ENCODE peak calls at places on chromosome 17, in nine cellular contexts. One of them, this sample, is unnamed.

GRCh38 chr17:17824119-17824779 is 12.5 kb downstream of the SREBF1 start:
- DNase-seq in CD8-positive, alpha-beta T cell: no peak
- DNase-seq in GM23338: no peak
- DNase-seq in transverse colon: no peak
- DNase-seq in prostate gland: no peak
- DNase-seq in left ventricle myocardium inferior: no peak
- DNase-seq in fibroblast of lung: no peak
- DNase-seq in A549: peak; percentile 48
- DNase-seq in esophagus muscularis mucosa: no peak
- DNase-seq in this sample: no peak

GRCh38 chr17:58991718-58992331 is 114.9 kb downstream of the TRIM37 start:
- DNase-seq in transverse colon: peak; percentile 22
- DNase-seq in CD8-positive, alpha-beta T cell: no peak
- DNase-seq in prostate gland: no peak
- DNase-seq in left ventricle myocardium inferior: no peak
- DNase-seq in GM23338: no peak
- DNase-seq in fibroblast of lung: peak; percentile 87
- DNase-seq in esophagus muscularis mucosa: no peak
- DNase-seq in A549: peak; percentile 37
- DNase-seq in this sample: no peak

GRCh38 chr17:55588446-55588845 is 77.2 kb upstream of the SMIM36 start:
- DNase-seq in left ventricle myocardium inferior: no peak
- DNase-seq in esophagus muscularis mucosa: no peak
- DNase-seq in prostate gland: no peak
- DNase-seq in GM23338: no peak
- DNase-seq in CD8-positive, alpha-beta T cell: no peak
- DNase-seq in transverse colon: no peak
- DNase-seq in A549: no peak
- DNase-seq in fibroblast of lung: peak; percentile 47
- DNase-seq in this sample: no peak

GRCh38 chr17:3475155-3475808 is 515 bp upstream of the ASPA start:
- DNase-seq in GM23338: no peak
- DNase-seq in CD8-positive, alpha-beta T cell: no peak
- DNase-seq in left ventricle myocardium inferior: no peak
- DNase-seq in transverse colon: no peak
- DNase-seq in A549: no peak
- DNase-seq in fibroblast of lung: no peak
- DNase-seq in esophagus muscularis mucosa: no peak
- DNase-seq in prostate gland: no peak
- DNase-seq in this sample: no peak

GRCh38 chr17:12605222-12605621 is 60.5 kb upstream of the MYOCD start:
- DNase-seq in CD8-positive, alpha-beta T cell: no peak
- DNase-seq in transverse colon: no peak
- DNase-seq in A549: no peak
- DNase-seq in fibroblast of lung: peak; percentile 73
- DNase-seq in left ventricle myocardium inferior: no peak
- DNase-seq in esophagus muscularis mucosa: no peak
- DNase-seq in GM23338: no peak
- DNase-seq in prostate gland: no peak
- DNase-seq in this sample: no peak

GRCh38 chr17:1561420-1562177 is 993 bp downstream of the PITPNA start:
- DNase-seq in CD8-positive, alpha-beta T cell: peak; percentile 33
- DNase-seq in left ventricle myocardium inferior: no peak
- DNase-seq in transverse colon: no peak
- DNase-seq in A549: no peak
- DNase-seq in esophagus muscularis mucosa: no peak
- DNase-seq in GM23338: peak; percentile 60
- DNase-seq in fibroblast of lung: peak; percentile 20
- DNase-seq in prostate gland: no peak
- DNase-seq in this sample: peak; percentile 61

GRCh38 chr17:65366102-65366844 is 195.2 kb downstream of the AXIN2 start:
- DNase-seq in fibroblast of lung: peak; percentile 16
- DNase-seq in esophagus muscularis mucosa: peak; percentile 64
- DNase-seq in GM23338: no peak
- DNase-seq in CD8-positive, alpha-beta T cell: no peak
- DNase-seq in left ventricle myocardium inferior: no peak
- DNase-seq in A549: no peak
- DNase-seq in prostate gland: no peak
- DNase-seq in transverse colon: no peak
- DNase-seq in this sample: no peak

GRCh38 chr17:17587614-17588336 is 3.7 kb downstream of the PEMT start:
- DNase-seq in left ventricle myocardium inferior: no peak
- DNase-seq in transverse colon: no peak
- DNase-seq in CD8-positive, alpha-beta T cell: no peak
- DNase-seq in prostate gland: no peak
- DNase-seq in A549: no peak
- DNase-seq in esophagus muscularis mucosa: no peak
- DNase-seq in GM23338: no peak
- DNase-seq in fibroblast of lung: no peak
- DNase-seq in this sample: no peak

GRCh38 chr17:19569785-19570496 is 36.3 kb downstream of the SLC47A1 start:
- DNase-seq in A549: no peak
- DNase-seq in CD8-positive, alpha-beta T cell: no peak
- DNase-seq in esophagus muscularis mucosa: no peak
- DNase-seq in left ventricle myocardium inferior: no peak
- DNase-seq in fibroblast of lung: no peak
- DNase-seq in prostate gland: no peak
- DNase-seq in transverse colon: peak; percentile 52
- DNase-seq in GM23338: no peak
- DNase-seq in this sample: no peak

GRCh38 chr17:27764589-27764988 is 35.7 kb downstream of the NOS2 start:
- DNase-seq in left ventricle myocardium inferior: no peak
- DNase-seq in CD8-positive, alpha-beta T cell: no peak
- DNase-seq in GM23338: no peak
- DNase-seq in A549: no peak
- DNase-seq in prostate gland: no peak
- DNase-seq in transverse colon: no peak
- DNase-seq in fibroblast of lung: no peak
- DNase-seq in esophagus muscularis mucosa: no peak
- DNase-seq in this sample: no peak

GRCh38 chr17:4090898-4091297 is 51.9 kb downstream of the ZZEF1 start:
- DNase-seq in GM23338: no peak
- DNase-seq in esophagus muscularis mucosa: no peak
- DNase-seq in transverse colon: no peak
- DNase-seq in prostate gland: no peak
- DNase-seq in fibroblast of lung: peak; percentile 17
- DNase-seq in A549: no peak
- DNase-seq in CD8-positive, alpha-beta T cell: no peak
- DNase-seq in left ventricle myocardium inferior: no peak
- DNase-seq in this sample: no peak

GRCh38 chr17:1617620-1618174 is 10.9 kb downstream of the SLC43A2 start:
- DNase-seq in fibroblast of lung: peak; percentile 89
- DNase-seq in A549: peak; percentile 88
- DNase-seq in esophagus muscularis mucosa: no peak
- DNase-seq in transverse colon: peak; percentile 82
- DNase-seq in GM23338: no peak
- DNase-seq in left ventricle myocardium inferior: no peak
- DNase-seq in CD8-positive, alpha-beta T cell: no peak
- DNase-seq in prostate gland: no peak
- DNase-seq in this sample: no peak

GRCh38 chr17:70776446-70776845 is 607.1 kb downstream of the KCNJ2 start:
- DNase-seq in transverse colon: no peak
- DNase-seq in prostate gland: no peak
- DNase-seq in CD8-positive, alpha-beta T cell: no peak
- DNase-seq in fibroblast of lung: no peak
- DNase-seq in A549: no peak
- DNase-seq in GM23338: no peak
- DNase-seq in left ventricle myocardium inferior: no peak
- DNase-seq in esophagus muscularis mucosa: no peak
- DNase-seq in this sample: no peak
- TF ChIP-seq CTCF in transverse colon: no peak
- TF ChIP-seq CTCF in prostate gland: no peak
- TF ChIP-seq CTCF in CD8-positive, alpha-beta T cell: no peak
- TF ChIP-seq CTCF in fibroblast of lung: no peak
- TF ChIP-seq CTCF in A549: no peak
- TF ChIP-seq CTCF in GM23338: no peak
- TF ChIP-seq CTCF in left ventricle myocardium inferior: no peak
- TF ChIP-seq CTCF in esophagus muscularis mucosa: no peak
- TF ChIP-seq CTCF in this sample: no peak

DNA sequence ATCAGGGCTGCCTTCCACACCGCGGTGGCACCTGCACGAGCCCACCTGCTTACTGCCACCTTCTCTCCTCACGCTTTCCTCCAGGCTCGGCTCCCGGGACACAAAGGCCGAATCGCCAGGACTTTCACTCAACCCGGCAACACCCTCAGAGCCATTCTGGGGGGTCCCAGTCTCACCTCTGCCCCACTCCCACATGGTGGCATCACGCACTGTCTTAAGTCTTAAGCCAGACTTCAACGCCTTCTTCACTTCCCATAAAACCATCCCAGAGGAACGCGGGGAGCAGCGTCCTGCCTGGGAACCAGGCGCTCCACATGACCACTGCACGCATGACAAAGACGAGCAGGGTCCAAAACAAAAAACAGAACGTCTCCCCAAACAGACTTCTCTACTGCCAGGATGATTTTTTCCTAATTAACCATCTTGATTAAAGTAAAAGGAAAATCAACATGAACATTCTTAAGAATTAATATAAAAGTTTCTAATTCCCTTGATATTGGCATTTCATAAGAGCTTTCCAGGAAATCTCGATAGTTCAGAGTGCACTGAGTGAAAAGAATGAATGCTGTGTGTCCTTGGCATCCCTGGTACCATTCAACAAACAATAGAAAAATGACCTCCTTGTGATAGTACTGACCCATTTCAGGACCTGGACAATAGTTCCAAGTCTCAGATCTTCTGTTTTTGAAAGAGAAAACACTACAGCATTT is 2.6 kb downstream of the CANT1 start:
- DNase-seq in fibroblast of lung: no peak
- DNase-seq in prostate gland: no peak
- DNase-seq in CD8-positive, alpha-beta T cell: no peak
- DNase-seq in transverse colon: no peak
- DNase-seq in A549: no peak
- DNase-seq in GM23338: no peak
- DNase-seq in left ventricle myocardium inferior: no peak
- DNase-seq in esophagus muscularis mucosa: no peak
- DNase-seq in this sample: no peak
- H3K4me1 ChIP-seq in fibroblast of lung: peaks cover 4% of the 10 kb centered on the region
- H3K4me1 ChIP-seq in prostate gland: peaks cover 16% of the 10 kb centered on the region
- H3K4me1 ChIP-seq in CD8-positive, alpha-beta T cell: peaks cover 47% of the 10 kb centered on the region
- H3K4me1 ChIP-seq in transverse colon: peaks cover 31% of the 10 kb centered on the region
- H3K4me1 ChIP-seq in A549: peaks cover 31% of the 10 kb centered on the region
- H3K4me1 ChIP-seq in GM23338: peaks cover 5% of the 10 kb centered on the region
- H3K4me1 ChIP-seq in left ventricle myocardium inferior: peaks cover 62% of the 10 kb centered on the region
- H3K4me1 ChIP-seq in esophagus muscularis mucosa: peaks cover 31% of the 10 kb centered on the region
- H3K4me1 ChIP-seq in this sample: peaks cover 46% of the 10 kb centered on the region

GRCh38 chr17:37699285-37699973 is 45.4 kb downstream of the HNF1B start:
- DNase-seq in prostate gland: no peak
- DNase-seq in A549: no peak
- DNase-seq in GM23338: no peak
- DNase-seq in transverse colon: peak; percentile 59
- DNase-seq in CD8-positive, alpha-beta T cell: no peak
- DNase-seq in left ventricle myocardium inferior: no peak
- DNase-seq in esophagus muscularis mucosa: no peak
- DNase-seq in fibroblast of lung: peak; percentile 63
- DNase-seq in this sample: no peak

GRCh38 chr17:37700881-37701280 is 44.0 kb downstream of the HNF1B start:
- DNase-seq in GM23338: no peak
- DNase-seq in CD8-positive, alpha-beta T cell: no peak
- DNase-seq in fibroblast of lung: peak; percentile 40
- DNase-seq in transverse colon: no peak
- DNase-seq in left ventricle myocardium inferior: peak; percentile 22
- DNase-seq in esophagus muscularis mucosa: no peak
- DNase-seq in A549: no peak
- DNase-seq in prostate gland: no peak
- DNase-seq in this sample: no peak

GRCh38 chr17:37698856-37699255 is 46.0 kb downstream of the HNF1B start:
- DNase-seq in transverse colon: no peak
- DNase-seq in prostate gland: no peak
- DNase-seq in fibroblast of lung: no peak
- DNase-seq in A549: no peak
- DNase-seq in GM23338: no peak
- DNase-seq in CD8-positive, alpha-beta T cell: no peak
- DNase-seq in left ventricle myocardium inferior: no peak
- DNase-seq in esophagus muscularis mucosa: no peak
- DNase-seq in this sample: no peak

GRCh38 chr17:37701424-37702020 is 43.3 kb downstream of the HNF1B start:
- DNase-seq in transverse colon: peak; percentile 64
- DNase-seq in left ventricle myocardium inferior: no peak
- DNase-seq in esophagus muscularis mucosa: no peak
- DNase-seq in prostate gland: no peak
- DNase-seq in GM23338: peak; percentile 62
- DNase-seq in fibroblast of lung: no peak
- DNase-seq in CD8-positive, alpha-beta T cell: peak; percentile 23
- DNase-seq in A549: peak; percentile 50
- DNase-seq in this sample: no peak

GRCh38 chr17:37702605-37703004 is 42.3 kb downstream of the HNF1B start:
- DNase-seq in left ventricle myocardium inferior: no peak
- DNase-seq in esophagus muscularis mucosa: no peak
- DNase-seq in CD8-positive, alpha-beta T cell: no peak
- DNase-seq in prostate gland: no peak
- DNase-seq in fibroblast of lung: peak; percentile 91
- DNase-seq in transverse colon: peak; percentile 28
- DNase-seq in GM23338: no peak
- DNase-seq in A549: peak; percentile 83
- DNase-seq in this sample: no peak
- TF ChIP-seq CTCF in left ventricle myocardium inferior: no peak
- TF ChIP-seq CTCF in esophagus muscularis mucosa: no peak
- TF ChIP-seq CTCF in CD8-positive, alpha-beta T cell: no peak
- TF ChIP-seq CTCF in prostate gland: no peak
- TF ChIP-seq CTCF in fibroblast of lung: no peak
- TF ChIP-seq CTCF in transverse colon: no peak
- TF ChIP-seq CTCF in GM23338: no peak
- TF ChIP-seq CTCF in A549: peak; percentile 54
- TF ChIP-seq CTCF in this sample: no peak

GRCh38 chr17:40024901-40025300 is 9.7 kb downstream of the CSF3 start:
- DNase-seq in GM23338: no peak
- DNase-seq in fibroblast of lung: peak; percentile 36
- DNase-seq in esophagus muscularis mucosa: no peak
- DNase-seq in CD8-positive, alpha-beta T cell: no peak
- DNase-seq in transverse colon: no peak
- DNase-seq in left ventricle myocardium inferior: no peak
- DNase-seq in prostate gland: no peak
- DNase-seq in A549: no peak
- DNase-seq in this sample: no peak
- H3K4me1 ChIP-seq in GM23338: no peaks in the 10 kb centered on the region
- H3K4me1 ChIP-seq in fibroblast of lung: peaks cover 19% of the 10 kb centered on the region
- H3K4me1 ChIP-seq in esophagus muscularis mucosa: peaks cover 29% of the 10 kb centered on the region
- H3K4me1 ChIP-seq in CD8-positive, alpha-beta T cell: peaks cover 21% of the 10 kb centered on the region
- H3K4me1 ChIP-seq in transverse colon: peaks cover 6% of the 10 kb centered on the region
- H3K4me1 ChIP-seq in left ventricle myocardium inferior: peaks cover 50% of the 10 kb centered on the region
- H3K4me1 ChIP-seq in prostate gland: peaks cover 20% of the 10 kb centered on the region
- H3K4me1 ChIP-seq in A549: peaks cover 38% of the 10 kb centered on the region
- H3K4me1 ChIP-seq in this sample: peaks cover 71% of the 10 kb centered on the region

DNA sequence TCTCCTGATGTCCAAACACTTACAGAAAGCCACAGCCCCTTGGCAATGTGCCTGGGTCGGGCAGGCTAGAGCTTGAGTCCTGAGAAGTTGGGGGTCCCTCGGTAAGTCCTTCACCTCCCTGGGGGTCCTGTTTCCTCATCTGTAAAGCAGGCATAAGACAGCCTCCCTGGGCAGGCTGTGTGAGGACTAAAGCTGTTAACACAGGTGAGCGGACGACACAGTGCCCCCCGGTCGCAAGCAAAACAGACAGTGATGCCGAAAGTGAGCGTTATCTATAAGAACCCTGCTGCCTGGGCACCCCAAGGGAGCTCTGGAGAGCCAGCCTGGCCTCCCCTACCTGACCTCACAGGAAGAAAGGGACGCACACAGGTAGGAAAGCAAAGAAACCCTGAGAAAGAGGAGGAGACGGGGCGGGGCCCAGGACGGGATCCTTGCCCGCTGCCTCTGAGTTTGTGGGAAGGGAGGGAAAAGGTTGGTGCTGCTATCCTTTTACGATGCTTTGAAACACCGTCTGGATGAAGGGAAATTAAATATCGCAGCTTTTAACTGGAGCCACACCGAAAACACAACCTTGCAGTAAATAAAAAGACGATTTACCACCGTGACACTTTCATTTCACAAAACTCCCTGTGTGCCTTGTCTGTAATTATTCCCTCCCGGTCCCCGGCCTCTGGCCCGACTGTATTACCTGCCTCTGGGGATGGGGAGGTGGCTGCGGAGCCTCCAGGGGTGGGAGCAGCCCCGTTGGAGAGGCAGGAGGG is 67.1 kb downstream of the ENGASE start:
- DNase-seq in left ventricle myocardium inferior: no peak
- DNase-seq in prostate gland: no peak
- DNase-seq in fibroblast of lung: no peak
- DNase-seq in CD8-positive, alpha-beta T cell: no peak
- DNase-seq in A549: no peak
- DNase-seq in transverse colon: no peak
- DNase-seq in GM23338: no peak
- DNase-seq in esophagus muscularis mucosa: no peak
- DNase-seq in this sample: no peak
- TF ChIP-seq CTCF in left ventricle myocardium inferior: no peak
- TF ChIP-seq CTCF in prostate gland: no peak
- TF ChIP-seq CTCF in fibroblast of lung: no peak
- TF ChIP-seq CTCF in CD8-positive, alpha-beta T cell: no peak
- TF ChIP-seq CTCF in A549: no peak
- TF ChIP-seq CTCF in transverse colon: no peak
- TF ChIP-seq CTCF in GM23338: no peak
- TF ChIP-seq CTCF in esophagus muscularis mucosa: no peak
- TF ChIP-seq CTCF in this sample: no peak